ENCODE peak calls at places on chromosomes 13 and 19, in four cellular contexts. P is lower leg skin, E is GM13977, T is fibroblast of pulmonary artery. C is an unnamed sample.

GRCh38 chr13:38366954-38367645 is 17.4 kb downstream of the UFM1 start:
- DNase-seq in P (no peak), E (peak), T (peak), C (no peak)

GRCh38 chr19:17706750-17707181 is 12.5 kb upstream of the MAP1S start:
- DNase-seq in P (no peak), E (no peak), T (peak), C (no peak)

GRCh38 chr13:37863708-37864107 is 5.9 kb downstream of the TRPC4 start:
- DNase-seq in P (no peak), E (no peak), T (no peak), C (no peak)

GRCh38 chr13:41802684-41803554 is 158.0 kb downstream of the VWA8 start:
- DNase-seq in P (no peak), E (no peak), T (peak), C (no peak)

GRCh38 chr13:31611214-31611613 is 128.1 kb upstream of the RXFP2 start:
- DNase-seq in P (no peak), E (no peak), T (no peak), C (no peak)

GRCh38 chr19:31648347-31648746 is 299.1 kb upstream of the TSHZ3 start:
- DNase-seq in P (no peak), E (no peak), T (no peak), C (no peak)

GRCh38 chr19:6800991-6801396 is 28.5 kb downstream of the VAV1 start:
- DNase-seq in P (no peak), E (no peak), T (peak), C (no peak)

GRCh38 chr13:107870400-107870799 is 344.9 kb downstream of the LIG4 start:
- DNase-seq in P (no peak), E (no peak), T (no peak), C (no peak)

GRCh38 chr19:31742249-31742648 is 393.0 kb upstream of the TSHZ3 start:
- DNase-seq in P (no peak), E (no peak), T (no peak), C (no peak)

GRCh38 chr13:81017525-81018152 is 676.7 kb upstream of the SPRY2 start:
- DNase-seq in P (no peak), E (peak), T (peak), C (peak)

GRCh38 chr19:45641274-45642105 is 2.3 kb upstream of the EML2 start:
- DNase-seq in P (peak), E (peak), T (peak), C (peak)

GRCh38 chr13:37492741-37493514 is 105.6 kb downstream of the POSTN start:
- DNase-seq in P (no peak), E (no peak), T (peak), C (no peak)

GRCh38 chr19:42246143-42246868 is 3.9 kb upstream of the GSK3A start:
- DNase-seq in P (peak), E (no peak), T (peak), C (no peak)

GRCh38 chr19:19475845-19476828 is 39.2 kb downstream of the TSSK6 start:
- DNase-seq in P (no peak), E (no peak), T (peak), C (no peak)

GRCh38 chr13:44465318-44465717 is 91.7 kb downstream of the SERP2 start:
- DNase-seq in P (no peak), E (no peak), T (no peak), C (no peak)

GRCh38 chr19:27741236-27741635 is 1471.7 kb downstream of the UQCRFS1 start:
- DNase-seq in P (peak), E (no peak), T (no peak), C (no peak)

GRCh38 chr19:41159861-41160260 is 33.2 kb upstream of the CYP2S1 start:
- DNase-seq in P (no peak), E (no peak), T (no peak), C (no peak)

GRCh38 chr13:112350300-112350699 is 25.9 kb upstream of the SPACA7 start:
- DNase-seq in P (no peak), E (no peak), T (no peak), C (no peak)

GRCh38 chr19:18172331-18173053 is 1.1 kb upstream of the IFI30 start:
- DNase-seq in P (no peak), E (no peak), T (no peak), C (no peak)

GRCh38 chr13:83365723-83366122 is 516.6 kb downstream of the SLITRK1 start:
- DNase-seq in P (no peak), E (no peak), T (no peak), C (no peak)

GRCh38 chr13:28459911-28460310 is 35.0 kb downstream of the FLT1 start:
- DNase-seq in P (no peak), E (no peak), T (no peak), C (no peak)

GRCh38 chr19:35269425-35270117 is 809 bp downstream of the USF2 start:
- DNase-seq in P (peak), E (peak), T (peak), C (peak)

GRCh38 chr19:485122-485521 is 11.2 kb upstream of the MADCAM1 start:
- DNase-seq in P (no peak), E (no peak), T (no peak), C (no peak)

GRCh38 chr19:7888145-7888825 is at the start of gene LRRC8E:
- DNase-seq in P (peak), E (no peak), T (peak), C (no peak)

GRCh38 chr19:29214411-29214810 is 1.5 kb upstream of the UQCRFS1 start:
- DNase-seq in P (no peak), E (no peak), T (no peak), C (no peak)

GRCh38 chr13:113976711-113977684 is 3.1 kb upstream of the C13orf46 start:
- DNase-seq in P (no peak), E (no peak), T (peak), C (no peak)

GRCh38 chr13:51681037-51681678 is 96.9 kb downstream of the WDFY2 start:
- DNase-seq in P (no peak), E (no peak), T (peak), C (peak)

GRCh38 chr19:40831502-40832430 is 18.5 kb downstream of the CYP2A6 start:
- DNase-seq in P (peak), E (no peak), T (peak), C (no peak)

GRCh38 chr19:11148001-11148400 is 7.6 kb downstream of the SPC24 start:
- DNase-seq in P (no peak), E (no peak), T (no peak), C (no peak)

GRCh38 chr13:45207319-45207718 is 6.5 kb upstream of the KCTD4 start:
- DNase-seq in P (no peak), E (no peak), T (no peak), C (no peak)

GRCh38 chr19:42683917-42684513 is 56.3 kb downstream of the PSG3 start:
- DNase-seq in P (no peak), E (no peak), T (peak), C (peak)

GRCh38 chr19:56333506-56333905 is 18.9 kb upstream of the ZSCAN5A start:
- DNase-seq in P (no peak), E (peak), T (peak), C (peak)

GRCh38 chr13:30907167-30907761 is 1.2 kb downstream of the MEDAG start:
- DNase-seq in P (no peak), E (no peak), T (peak), C (no peak)

GRCh38 chr13:58838615-58839014 is 1207.1 kb downstream of the PCDH17 start:
- DNase-seq in P (no peak), E (no peak), T (no peak), C (no peak)

GRCh38 chr13:58843071-58843470 is 1211.5 kb downstream of the PCDH17 start:
- DNase-seq in P (no peak), E (no peak), T (no peak), C (no peak)

GRCh38 chr13:58843567-58843966 is 1212.0 kb downstream of the PCDH17 start:
- DNase-seq in P (no peak), E (no peak), T (no peak), C (no peak)
- TF ChIP-seq CTCF in P (no peak), E (no peak), T (no peak), C (no peak)

GRCh38 chr19:21462540-21462939 is 42.9 kb upstream of the ZNF429 start:
- DNase-seq in P (peak), E (no peak), T (no peak), C (no peak)
- TF ChIP-seq CTCF in P (no peak), E (no peak), T (no peak), C (no peak)

GRCh38 chr19:36331353-36332228 is 47.4 kb downstream of the ZFP14 start:
- DNase-seq in P (peak), E (peak), T (peak), C (peak)
- TF ChIP-seq CTCF in P (no peak), E (no peak), T (no peak), C (no peak)

GRCh38 chr13:21243045-21243842 is 66.8 kb downstream of the MRPL57 start:
- DNase-seq in P (no peak), E (no peak), T (no peak), C (no peak)

GRCh38 chr13:21238267-21238666 is 61.8 kb downstream of the MRPL57 start:
- DNase-seq in P (no peak), E (no peak), T (no peak), C (no peak)

GRCh38 chr13:21240586-21240985 is 64.1 kb downstream of the MRPL57 start:
- DNase-seq in P (no peak), E (no peak), T (peak), C (no peak)

GRCh38 chr13:21243843-21244184 is 67.4 kb downstream of the MRPL57 start:
- DNase-seq in P (no peak), E (no peak), T (no peak), C (no peak)

DNA sequence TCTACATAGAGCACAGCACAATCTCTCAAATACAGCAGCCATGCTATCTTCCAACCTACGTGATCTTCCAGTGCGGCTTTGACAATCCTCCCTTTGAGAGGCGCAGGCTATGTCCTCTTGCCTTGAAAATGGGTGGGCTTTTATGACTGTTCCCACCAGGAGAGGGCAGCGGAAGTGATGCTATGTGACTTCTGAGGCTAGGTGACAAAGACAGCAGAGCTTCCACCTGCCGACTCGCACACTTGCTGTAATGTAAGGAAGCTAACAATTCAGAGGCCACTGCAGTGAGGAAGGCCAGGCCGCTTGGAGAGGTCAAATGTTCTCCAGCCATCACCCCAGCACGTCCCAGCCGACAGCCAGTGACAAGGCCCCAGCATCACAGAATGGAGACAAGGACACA is 65.8 kb downstream of the MRPL57 start:
- DNase-seq in P (no peak), E (no peak), T (no peak), C (no peak)
- TF ChIP-seq CTCF in P (no peak), E (no peak), T (no peak), C (no peak)

GRCh38 chr13:98345103-98345899 is 168.2 kb upstream of the RNF113B start:
- DNase-seq in P (peak), E (no peak), T (no peak), C (no peak)
- TF ChIP-seq CTCF in P (no peak), E (no peak), T (peak), C (no peak)

DNA sequence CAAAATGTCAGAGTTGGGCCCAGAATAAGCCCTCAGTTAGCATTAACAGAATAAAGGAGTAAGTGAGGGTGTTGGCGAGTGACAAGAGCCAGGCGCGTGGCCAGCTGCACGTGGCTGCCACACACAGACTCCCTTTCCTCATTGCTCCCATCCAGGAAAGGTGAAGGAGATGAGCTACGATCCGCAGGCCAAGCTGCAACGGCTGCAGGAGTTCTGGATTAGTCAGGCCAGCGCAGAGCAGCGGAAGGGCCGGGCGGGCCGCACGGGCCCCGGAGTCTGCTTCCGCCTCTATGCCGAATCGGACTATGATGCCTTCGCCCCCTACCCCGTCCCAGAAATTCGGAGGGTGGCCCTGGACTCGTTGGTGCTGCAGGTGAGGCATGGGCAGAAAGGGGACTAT is 13.2 kb downstream of the DHX34 start:
- DNase-seq in P (no peak), E (no peak), T (no peak), C (no peak)
- TF ChIP-seq CTCF in P (no peak), E (no peak), T (no peak), C (no peak)

GRCh38 chr19:58475714-58476497 is at the start of gene ZNF446:
- DNase-seq in P (peak), E (peak), T (peak), C (peak)
- TF ChIP-seq CTCF in P (no peak), E (no peak), T (no peak), C (no peak)

GRCh38 chr19:14056741-14057356 is 5.0 kb downstream of the PALM3 start:
- DNase-seq in P (no peak), E (no peak), T (no peak), C (no peak)
- TF ChIP-seq CTCF in P (no peak), E (no peak), T (no peak), C (no peak)

C was measured in GM12865.